ENCODE peak calls at places on chromosomes 1 and 21, in eight cellular contexts. T, Z, N, K, Q, S, B and I are unnamed samples. For H3K9me3, the result is how much of the 10 kb centered on the place peaks cover.

GRCh38 chr1:183687546-183688279 is 34.6 kb upstream of the APOBEC4 start:
- DNase-seq in Z (no peak), S (no peak), B (no peak), T (no peak), N (no peak), Q (no peak), K (no peak), I (no peak)

GRCh38 chr1:228000416-228000815 is 6.4 kb upstream of the WNT3A start:
- DNase-seq in T (no peak), B (no peak), S (no peak), N (no peak), Z (no peak), Q (peak), K (no peak), I (no peak)

GRCh38 chr1:229894535-229894934 is 172.5 kb upstream of the GALNT2 start:
- DNase-seq in B (no peak), S (no peak), N (no peak), Z (no peak), T (no peak), K (no peak), Q (no peak), I (no peak)

GRCh38 chr1:102640312-102640711 is 468.0 kb downstream of the COL11A1 start:
- DNase-seq in S (no peak), N (no peak), B (no peak), T (no peak), K (no peak), Q (no peak), Z (no peak), I (no peak)

GRCh38 chr1:156319664-156320063 is 18.4 kb downstream of the CCT3 start:
- DNase-seq in Q (no peak), N (peak), K (peak), T (peak), B (no peak), S (peak), Z (no peak), I (no peak)

GRCh38 chr1:224543453-224543852 is 72.7 kb upstream of the CNIH3 start:
- DNase-seq in Z (no peak), T (no peak), Q (no peak), K (no peak), N (no peak), S (no peak), B (no peak), I (no peak)

GRCh38 chr21:38314534-38314933 is 57.7 kb downstream of the KCNJ15 start:
- DNase-seq in N (no peak), K (no peak), S (no peak), B (no peak), Z (no peak), T (no peak), Q (no peak), I (no peak)

GRCh38 chr21:45498646-45499000 is 43.6 kb downstream of the SLC19A1 start:
- DNase-seq in Z (peak), Q (no peak), B (peak), T (no peak), S (no peak), N (no peak), K (no peak), I (no peak)

GRCh38 chr1:201137579-201138310 is 10.8 kb upstream of the ASCL5 start:
- DNase-seq in K (no peak), T (peak), B (peak), Z (peak), N (peak), Q (no peak), S (no peak), I (no peak)

GRCh38 chr1:42815938-42816599 is 853 bp upstream of the ERMAP start:
- DNase-seq in Z (no peak), T (peak), B (no peak), K (peak), S (no peak), N (peak), Q (peak), I (no peak)

GRCh38 chr21:44681861-44682579 is at the start of gene KRTAP12-1:
- DNase-seq in T (no peak), K (no peak), N (no peak), Q (no peak), Z (peak), B (no peak), S (no peak), I (no peak)

GRCh38 chr1:118304722-118305344 is 119.8 kb upstream of the SPAG17 start:
- DNase-seq in N (peak), Q (no peak), Z (no peak), T (no peak), S (no peak), B (no peak), K (no peak), I (peak)

GRCh38 chr21:45487891-45488600 is 54.2 kb downstream of the SLC19A1 start:
- DNase-seq in K (no peak), T (no peak), N (no peak), B (no peak), S (no peak), Z (no peak), Q (no peak), I (no peak)

GRCh38 chr1:235513495-235514366 is 9.5 kb upstream of the B3GALNT2 start:
- DNase-seq in Z (no peak), N (peak), T (peak), S (peak), B (no peak), Q (peak), K (peak), I (peak)

GRCh38 chr21:33266050-33266783 is at the start of gene IL10RB:
- DNase-seq in Z (peak), K (peak), N (peak), S (peak), T (peak), Q (peak), B (peak), I (peak)

GRCh38 chr1:16013220-16013907 is 4.5 kb downstream of the HSPB7 start:
- DNase-seq in Q (peak), S (no peak), T (peak), B (peak), K (no peak), N (peak), Z (peak), I (peak)

GRCh38 chr1:109805486-109806180 is 41.9 kb upstream of the EPS8L3 start:
- DNase-seq in Q (no peak), K (no peak), Z (peak), B (no peak), N (no peak), S (no peak), T (no peak), I (peak)

GRCh38 chr1:167387251-167387910 is 130.9 kb downstream of the CD247 start:
- DNase-seq in S (no peak), Z (no peak), N (no peak), K (no peak), Q (no peak), T (no peak), B (no peak), I (no peak)

GRCh38 chr1:15390667-15391066 is 19.0 kb upstream of the EFHD2 start:
- DNase-seq in N (no peak), K (no peak), Z (no peak), Q (no peak), T (no peak), S (no peak), B (no peak), I (peak)

GRCh38 chr1:246165826-246166709 is 341.0 kb downstream of the SMYD3 start:
- DNase-seq in T (no peak), N (no peak), S (no peak), K (no peak), B (no peak), Q (no peak), Z (no peak), I (no peak)

GRCh38 chr21:42403611-42404231 is at the start of gene UBASH3A:
- DNase-seq in S (peak), Z (peak), Q (peak), B (no peak), T (no peak), N (no peak), K (no peak), I (no peak)

GRCh38 chr21:34878501-34878900 is 170.6 kb downstream of the RUNX1 start:
- DNase-seq in Z (no peak), B (no peak), K (no peak), T (no peak), N (no peak), S (no peak), Q (no peak), I (no peak)

GRCh38 chr1:100277866-100278265 is 11.8 kb downstream of the RTCA start:
- DNase-seq in T (no peak), B (no peak), S (peak), K (peak), Z (no peak), Q (no peak), N (no peak), I (no peak)

GRCh38 chr21:38983560-38983959 is 177.8 kb downstream of the ETS2 start:
- DNase-seq in B (no peak), Z (no peak), Q (no peak), N (no peak), T (no peak), S (no peak), K (no peak), I (no peak)

GRCh38 chr1:114093624-114094302 is 59.9 kb downstream of the SYT6 start:
- DNase-seq in N (peak), B (no peak), K (no peak), Q (no peak), T (peak), S (no peak), Z (no peak), I (no peak)

GRCh38 chr1:79151006-79151796 is 144.7 kb upstream of the ADGRL4 start:
- DNase-seq in B (no peak), Q (no peak), T (peak), K (no peak), Z (no peak), S (no peak), N (peak), I (no peak)

GRCh38 chr1:11594222-11594621 is 60.0 kb downstream of the FBXO2 start:
- DNase-seq in T (peak), K (no peak), S (no peak), N (peak), Z (no peak), Q (no peak), B (no peak), I (peak)

GRCh38 chr1:27201295-27201694 is 33.1 kb upstream of the WDTC1 start:
- DNase-seq in Z (no peak), S (no peak), N (no peak), Q (no peak), B (no peak), K (no peak), T (no peak), I (no peak)

GRCh38 chr1:68973459-68974244 is 476.8 kb upstream of the DEPDC1 start:
- DNase-seq in Z (no peak), S (no peak), K (peak), T (peak), Q (no peak), B (peak), N (peak), I (no peak)

DNA sequence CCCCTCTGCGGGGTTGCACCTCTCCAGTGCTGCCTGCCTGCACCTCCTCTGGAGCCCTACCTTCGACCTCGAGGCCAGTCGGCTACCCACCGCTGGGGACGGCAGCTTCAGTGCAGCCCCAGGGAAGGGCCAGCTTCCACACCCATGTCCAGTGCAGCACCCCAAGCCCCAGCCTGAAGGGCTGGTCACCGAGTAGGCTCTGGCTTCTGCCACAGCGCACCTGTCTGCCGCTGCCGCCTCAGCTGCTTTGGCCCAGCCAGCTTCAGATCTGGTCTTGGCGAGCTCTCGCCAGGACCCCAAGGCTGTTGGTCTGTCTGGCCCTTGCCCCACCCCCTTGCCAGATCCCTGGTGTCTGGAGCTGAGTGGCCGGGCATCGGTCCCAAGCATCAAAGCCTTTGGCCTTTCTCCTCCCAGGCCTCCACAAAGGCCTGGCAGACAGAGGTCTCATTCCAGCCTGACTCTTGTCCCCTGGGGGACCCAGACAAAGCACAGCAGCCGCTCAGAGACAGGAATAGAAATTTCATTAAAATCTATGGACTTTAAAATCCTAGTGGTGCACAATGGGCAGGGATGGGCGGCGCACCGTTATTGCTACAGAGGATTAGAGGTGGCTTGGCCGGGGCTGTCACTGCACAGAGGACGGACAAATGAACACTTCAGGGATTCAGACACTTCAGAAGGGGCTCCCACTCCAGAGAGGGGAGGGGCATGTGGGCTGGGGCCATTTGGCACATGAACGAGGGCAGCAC is 4.8 kb downstream of the CCDC24 start:
- DNase-seq in Q (no peak), S (no peak), T (no peak), N (no peak), Z (peak), B (no peak), K (no peak), I (no peak)
- H3K27ac ChIP-seq in Q (no peak), S (no peak), T (no peak), N (peak), Z (no peak), B (no peak), K (no peak), I (peak)

GRCh38 chr1:152160553-152160952 is 1.5 kb upstream of the RPTN start:
- DNase-seq in T (no peak), N (no peak), Z (no peak), S (no peak), Q (no peak), B (no peak), K (no peak), I (no peak)
- H3K9me3 ChIP-seq in T (under half), N (under half), Z (under half), S (under half), Q (under half), B (under half), K (under half), I (under half)

GRCh38 chr1:203368624-203369451 is 17.9 kb upstream of the FMOD start:
- DNase-seq in Z (no peak), Q (no peak), K (peak), T (peak), B (peak), S (no peak), N (peak), I (no peak)

GRCh38 chr1:203364806-203365205 is 13.9 kb upstream of the FMOD start:
- DNase-seq in Q (no peak), B (no peak), Z (no peak), K (no peak), S (no peak), N (no peak), T (no peak), I (no peak)

GRCh38 chr1:203367051-203367450 is 16.1 kb upstream of the FMOD start:
- DNase-seq in S (no peak), Z (no peak), N (no peak), T (no peak), Q (no peak), K (peak), B (no peak), I (no peak)

GRCh38 chr1:203364013-203364730 is 13.2 kb upstream of the FMOD start:
- DNase-seq in K (no peak), T (no peak), S (no peak), Q (no peak), N (peak), Z (no peak), B (no peak), I (no peak)

GRCh38 chr1:203366476-203366875 is 15.6 kb upstream of the FMOD start:
- DNase-seq in Q (no peak), T (peak), S (no peak), N (no peak), K (peak), B (no peak), Z (no peak), I (no peak)
- H3K27ac ChIP-seq in Q (no peak), T (peak), S (no peak), N (no peak), K (no peak), B (no peak), Z (no peak), I (no peak)

GRCh38 chr21:8993943-8994639 is 1527.3 kb upstream of the TPTE start:
- DNase-seq in T (no peak), B (no peak), S (no peak), Z (no peak), Q (no peak), K (no peak), N (no peak), I (no peak)

GRCh38 chr21:8992731-8993174 is 1528.6 kb upstream of the TPTE start:
- DNase-seq in N (no peak), T (no peak), S (no peak), Z (peak), K (no peak), Q (no peak), B (no peak), I (peak)

GRCh38 chr21:8994640-8995511 is 1526.5 kb upstream of the TPTE start:
- DNase-seq in Q (no peak), N (no peak), B (no peak), K (no peak), S (no peak), T (no peak), Z (no peak), I (no peak)

GRCh38 chr21:8991968-8992621 is 1529.3 kb upstream of the TPTE start:
- DNase-seq in B (no peak), Z (no peak), T (no peak), N (no peak), Q (no peak), S (no peak), K (no peak), I (no peak)

DNA sequence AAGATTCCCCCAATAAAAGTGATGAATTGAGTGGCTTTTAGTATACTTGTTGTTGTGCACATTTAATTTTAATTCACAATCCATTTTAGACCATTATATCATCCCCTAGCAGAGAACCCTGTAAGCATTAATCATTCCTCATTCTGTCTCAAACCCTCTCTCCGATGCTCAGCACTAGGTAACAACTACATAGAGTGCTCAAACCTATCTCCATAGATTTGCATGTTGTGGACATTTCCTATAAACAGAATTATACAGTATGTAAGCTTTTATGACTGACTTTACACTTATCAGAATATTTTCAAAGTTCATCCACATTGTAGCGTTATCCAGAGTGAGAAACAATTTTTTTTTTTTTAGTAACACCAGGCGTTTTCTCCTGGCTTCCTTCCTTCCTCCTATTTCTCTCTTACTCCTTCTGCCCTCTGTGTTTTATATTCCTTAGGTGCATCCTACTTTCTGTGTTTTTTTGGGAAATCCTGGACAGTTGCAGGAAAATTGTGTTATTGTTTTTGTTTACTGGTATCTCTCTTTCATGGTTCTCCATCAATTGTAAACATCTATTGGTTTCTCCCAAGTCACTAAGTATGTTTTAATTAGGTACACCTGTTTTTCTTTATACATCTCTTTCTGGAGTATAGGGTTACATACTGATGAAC is 1528.0 kb upstream of the TPTE start:
- DNase-seq in K (no peak), Q (no peak), T (no peak), B (no peak), N (no peak), S (no peak), Z (no peak), I (no peak)
- H3K9me3 ChIP-seq in K (under half), Q (under half), T (under half), B (under half), N (under half), S (half or more), Z (under half), I (half or more)

DNA sequence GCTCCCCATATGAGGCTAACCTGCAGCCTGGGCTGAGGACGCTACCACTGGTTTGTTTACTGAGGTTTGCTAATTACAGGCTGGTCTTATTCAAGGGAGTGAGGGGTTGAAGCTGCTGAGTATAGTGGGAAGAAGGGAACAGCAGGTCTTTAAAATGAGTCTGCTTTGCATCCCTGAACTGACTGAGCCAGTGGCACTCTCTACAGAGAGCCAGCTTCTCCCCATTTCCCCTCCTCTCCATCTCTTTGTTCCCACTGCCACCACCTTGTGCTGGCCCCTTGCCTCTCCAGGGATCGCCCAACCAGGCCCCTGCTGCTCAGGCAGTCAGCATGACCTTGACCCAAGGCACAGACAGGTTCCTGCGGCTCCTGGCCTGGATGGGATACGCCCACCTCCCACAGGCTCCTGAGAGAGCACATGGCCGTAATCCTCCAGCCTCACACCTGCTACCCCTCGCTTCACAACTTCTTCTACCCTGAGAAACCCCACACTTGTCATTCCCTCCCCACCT is 45.0 kb downstream of the IER5 start:
- DNase-seq in B (no peak), S (no peak), K (no peak), Z (peak), T (no peak), N (no peak), Q (no peak), I (peak)
- H3K27ac ChIP-seq in B (no peak), S (no peak), K (no peak), Z (no peak), T (no peak), N (no peak), Q (no peak), I (peak)